ENCODE peak calls at places on chromosome 13, in six cellular contexts. J is astrocyte, L is neuronal stem cell, K is fibroblast of lung, D is GM23248, C is ovary. N is an unnamed sample.

GRCh38 chr13:24619302-24619701 is 60.9 kb upstream of the ATP12A start:
- DNase-seq in J (no peak), L (no peak), K (no peak), D (no peak), C (no peak), N (no peak)

GRCh38 chr13:113298001-113298945 is 1.2 kb downstream of the LAMP1 start:
- DNase-seq in J (no peak), L (no peak), K (peak; percentile 31), D (peak; percentile 63), C (no peak), N (peak; percentile 17)

GRCh38 chr13:100124265-100124664 is 35.4 kb downstream of the PCCA start:
- DNase-seq in J (peak; percentile 38), L (no peak), K (no peak), D (peak; percentile 54), C (no peak), N (no peak)

GRCh38 chr13:49022472-49023144 is 46.9 kb downstream of the FNDC3A start:
- DNase-seq in J (peak; percentile 47), L (no peak), K (peak; percentile 42), D (peak; percentile 79), C (no peak), N (no peak)

GRCh38 chr13:57627663-57628062 is 3.9 kb upstream of the PCDH17 start:
- DNase-seq in J (peak; percentile 12), L (no peak), K (peak; percentile 59), D (peak; percentile 36), C (no peak), N (peak; percentile 50)

GRCh38 chr13:21917046-21918010 is 246.5 kb downstream of the FGF9 start:
- DNase-seq in J (no peak), L (no peak), K (no peak), D (peak; percentile 24), C (no peak), N (no peak)

GRCh38 chr13:99396446-99396845 is 89.2 kb upstream of the GPR183 start:
- DNase-seq in J (no peak), L (no peak), K (no peak), D (no peak), C (no peak), N (no peak)

GRCh38 chr13:106001443-106001842 is 534.0 kb downstream of the EFNB2 start:
- DNase-seq in J (no peak), L (no peak), K (no peak), D (no peak), C (no peak), N (no peak)

GRCh38 chr13:109318945-109319590 is 467.3 kb downstream of the IRS2 start:
- DNase-seq in J (no peak), L (no peak), K (no peak), D (no peak), C (no peak), N (no peak)

GRCh38 chr13:98482476-98483444 is 94.1 kb downstream of the STK24 start:
- DNase-seq in J (peak; percentile 67), L (no peak), K (peak; percentile 92), D (peak; percentile 90), C (peak; percentile 36), N (peak; percentile 79)

GRCh38 chr13:103639326-103639725 is 573.1 kb upstream of the SLC10A2 start:
- DNase-seq in J (no peak), L (no peak), K (no peak), D (no peak), C (no peak), N (no peak)

GRCh38 chr13:71218960-71219359 is 648.0 kb downstream of the DACH1 start:
- DNase-seq in J (no peak), L (peak; percentile 27), K (no peak), D (no peak), C (no peak), N (no peak)

GRCh38 chr13:26785845-26786630 is 25.5 kb upstream of the GPR12 start:
- DNase-seq in J (no peak), L (no peak), K (no peak), D (no peak), C (no peak), N (peak; percentile 14)

GRCh38 chr13:113151745-113152707 is 6.4 kb upstream of the PROZ start:
- DNase-seq in J (peak; percentile 54), L (no peak), K (peak; percentile 71), D (peak; percentile 81), C (peak; percentile 31), N (peak; percentile 70)

GRCh38 chr13:111908391-111908790 is 158.6 kb upstream of the SOX1 start:
- DNase-seq in J (no peak), L (no peak), K (no peak), D (no peak), C (no peak), N (no peak)
- H3K9me3 ChIP-seq in J (no peaks in the 10 kb centered on the region), L (no peaks in the 10 kb centered on the region), K (no peaks in the 10 kb centered on the region), D (no peaks in the 10 kb centered on the region), C (no peaks in the 10 kb centered on the region), N (no peaks in the 10 kb centered on the region)

GRCh38 chr13:112065521-112065866 is 1.5 kb upstream of the SOX1 start:
- DNase-seq in J (no peak), L (no peak), K (no peak), D (no peak), C (no peak), N (no peak)
- H3K9me3 ChIP-seq in J (no peaks in the 10 kb centered on the region), L (peaks cover 3% of the 10 kb centered on the region), K (no peaks in the 10 kb centered on the region), D (no peaks in the 10 kb centered on the region), C (no peaks in the 10 kb centered on the region), N (no peaks in the 10 kb centered on the region)

GRCh38 chr13:92640936-92641335 is 585.7 kb upstream of the GPC6 start:
- DNase-seq in J (peak; percentile 43), L (no peak), K (no peak), D (no peak), C (no peak), N (no peak)
- H3K9me3 ChIP-seq in J (no peaks in the 10 kb centered on the region), L (no peaks in the 10 kb centered on the region), K (no peaks in the 10 kb centered on the region), D (no peaks in the 10 kb centered on the region), C (no peaks in the 10 kb centered on the region), N (no peaks in the 10 kb centered on the region)

GRCh38 chr13:20015763-20016162 is 57.2 kb downstream of the ZMYM2 start:
- DNase-seq in J (no peak), L (no peak), K (no peak), D (no peak), C (no peak), N (no peak)

GRCh38 chr13:20019033-20019432 is 60.5 kb downstream of the ZMYM2 start:
- DNase-seq in J (no peak), L (no peak), K (no peak), D (no peak), C (no peak), N (no peak)

GRCh38 chr13:20017365-20017711 is 58.8 kb downstream of the ZMYM2 start:
- DNase-seq in J (no peak), L (no peak), K (no peak), D (no peak), C (no peak), N (no peak)

GRCh38 chr13:20016649-20017364 is 58.3 kb downstream of the ZMYM2 start:
- DNase-seq in J (no peak), L (no peak), K (no peak), D (no peak), C (no peak), N (no peak)
- H3K9me3 ChIP-seq in J (no peaks in the 10 kb centered on the region), L (peaks cover 1% of the 10 kb centered on the region), K (no peaks in the 10 kb centered on the region), D (no peaks in the 10 kb centered on the region), C (peaks cover 2% of the 10 kb centered on the region), N (no peaks in the 10 kb centered on the region)

GRCh38 chr13:55999709-56000108 is 1141.0 kb upstream of the PRR20A start:
- DNase-seq in J (no peak), L (no peak), K (no peak), D (no peak), C (no peak), N (no peak)
- H3K9me3 ChIP-seq in J (peaks cover 4% of the 10 kb centered on the region), L (no peaks in the 10 kb centered on the region), K (no peaks in the 10 kb centered on the region), D (no peaks in the 10 kb centered on the region), C (no peaks in the 10 kb centered on the region), N (no peaks in the 10 kb centered on the region)

GRCh38 chr13:112055417-112056206 is 11.3 kb upstream of the SOX1 start:
- DNase-seq in J (no peak), L (no peak), K (no peak), D (no peak), C (no peak), N (no peak)
- H3K9me3 ChIP-seq in J (no peaks in the 10 kb centered on the region), L (no peaks in the 10 kb centered on the region), K (no peaks in the 10 kb centered on the region), D (no peaks in the 10 kb centered on the region), C (no peaks in the 10 kb centered on the region), N (no peaks in the 10 kb centered on the region)

DNA sequence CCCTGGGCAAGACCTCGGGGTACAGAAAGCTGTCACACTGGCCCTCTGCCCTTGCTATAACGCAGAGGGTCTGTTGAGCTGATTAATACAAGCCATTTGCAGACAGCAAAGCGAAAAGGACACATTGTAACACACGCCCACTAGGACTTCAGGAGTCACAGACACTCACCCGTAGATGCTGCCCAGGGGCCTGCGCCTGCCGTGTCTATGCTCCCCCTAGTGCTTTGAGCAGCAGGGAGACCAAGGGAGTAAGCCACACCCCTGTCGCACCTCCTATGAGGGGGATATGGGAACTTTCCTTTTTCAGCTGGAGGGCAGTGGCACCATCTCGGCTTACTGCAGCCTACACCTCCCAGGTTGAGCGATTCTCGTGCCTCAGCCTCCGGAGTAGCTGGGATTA is 1930.2 kb downstream of the OLFM4 start:
- DNase-seq in J (no peak), L (no peak), K (no peak), D (no peak), C (no peak), N (no peak)
- H3K9me3 ChIP-seq in J (peaks cover 6% of the 10 kb centered on the region), L (no peaks in the 10 kb centered on the region), K (no peaks in the 10 kb centered on the region), D (peaks cover 4% of the 10 kb centered on the region), C (no peaks in the 10 kb centered on the region), N (no peaks in the 10 kb centered on the region)

DNA sequence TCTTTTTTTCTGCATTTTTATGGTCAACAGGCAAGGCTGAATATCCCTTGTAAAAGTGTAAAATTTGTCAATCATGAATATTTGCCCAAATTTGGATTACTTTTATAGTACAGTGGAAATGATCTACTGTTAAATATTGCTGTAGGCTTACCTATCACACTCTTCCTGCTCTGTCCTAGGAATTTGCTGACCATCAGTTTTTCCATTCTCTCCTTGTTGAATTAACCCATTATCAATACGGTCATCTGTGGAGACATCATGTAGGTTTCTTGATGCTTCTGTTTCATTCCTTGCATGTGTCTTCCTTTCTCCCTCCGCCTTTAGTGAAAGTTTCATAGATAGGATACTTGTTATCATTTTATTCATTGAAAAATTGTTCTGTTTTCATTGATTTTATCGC is 139.6 kb upstream of the TUBA3C start:
- DNase-seq in J (no peak), L (no peak), K (no peak), D (no peak), C (no peak), N (no peak)
- H3K9me3 ChIP-seq in J (peaks cover 7% of the 10 kb centered on the region), L (peaks cover 33% of the 10 kb centered on the region), K (no peaks in the 10 kb centered on the region), D (no peaks in the 10 kb centered on the region), C (no peaks in the 10 kb centered on the region), N (no peaks in the 10 kb centered on the region)